ENCODE peak calls at places on chromosomes 4 and X, in nine cellular contexts. Q, C, D, K, M, A, W, V and J are unnamed samples.

GRCh38 chr4:120070191-120070590 is 3.5 kb upstream of the MAD2L1 start:
- DNase-seq in Q (no peak), C (no peak), D (no peak), K (no peak), M (peak), A (no peak), W (no peak), V (no peak), J (no peak)

GRCh38 chrX:37420179-37420578 is 71.0 kb downstream of the PRRG1 start:
- DNase-seq in Q (no peak), C (no peak), D (no peak), K (no peak), M (peak), A (no peak), W (no peak), V (no peak), J (no peak)

GRCh38 chrX:78024349-78025108 is 55.1 kb upstream of the PGAM4 start:
- DNase-seq in Q (peak), C (no peak), D (peak), K (peak), M (peak), A (peak), W (peak), V (peak), J (no peak)

GRCh38 chr4:917466-917865 is 14.7 kb downstream of the GAK start:
- DNase-seq in Q (no peak), C (no peak), D (no peak), K (no peak), M (no peak), A (no peak), W (no peak), V (no peak), J (no peak)

GRCh38 chrX:22699591-22700091 is 300.1 kb upstream of the DDX53 start:
- DNase-seq in Q (no peak), C (no peak), D (no peak), K (peak), M (peak), A (no peak), W (no peak), V (no peak), J (peak)

GRCh38 chr4:30385650-30386049 is 334.5 kb upstream of the PCDH7 start:
- DNase-seq in Q (no peak), C (no peak), D (no peak), K (no peak), M (no peak), A (no peak), W (no peak), V (no peak), J (no peak)

GRCh38 chr4:101818362-101818761 is 27.8 kb downstream of the BANK1 start:
- DNase-seq in Q (no peak), C (no peak), D (no peak), K (no peak), M (peak), A (no peak), W (no peak), V (no peak), J (no peak)

GRCh38 chrX:155068165-155068564 is 2.8 kb downstream of the CMC4 start:
- DNase-seq in Q (no peak), C (no peak), D (no peak), K (peak), M (peak), A (no peak), W (no peak), V (no peak), J (no peak)

GRCh38 chr4:22322996-22323395 is 192.9 kb downstream of the ADGRA3 start:
- DNase-seq in Q (no peak), C (no peak), D (no peak), K (no peak), M (no peak), A (no peak), W (no peak), V (no peak), J (no peak)

GRCh38 chr4:3640587-3640962 is 108.4 kb upstream of the LRPAP1 start:
- DNase-seq in Q (no peak), C (no peak), D (no peak), K (peak), M (peak), A (no peak), W (no peak), V (peak), J (no peak)

GRCh38 chrX:93585661-93586060 is 87.7 kb downstream of the NAP1L3 start:
- DNase-seq in Q (no peak), C (no peak), D (no peak), K (no peak), M (peak), A (no peak), W (no peak), V (no peak), J (no peak)

GRCh38 chrX:15838017-15838416 is 16.6 kb downstream of the AP1S2 start:
- DNase-seq in Q (no peak), C (no peak), D (no peak), K (no peak), M (no peak), A (no peak), W (peak), V (peak), J (no peak)

GRCh38 chr4:19399001-19399400 is 852.7 kb upstream of the SLIT2 start:
- DNase-seq in Q (no peak), C (no peak), D (no peak), K (no peak), M (peak), A (no peak), W (no peak), V (no peak), J (no peak)

GRCh38 chrX:1384738-1385250 is 7.1 kb downstream of the SLC25A6 start:
- DNase-seq in Q (no peak), C (no peak), D (no peak), K (no peak), M (no peak), A (no peak), W (no peak), V (peak), J (no peak)

GRCh38 chr4:23268072-23268771 is 575.5 kb downstream of the GBA3 start:
- DNase-seq in Q (no peak), C (no peak), D (no peak), K (no peak), M (no peak), A (no peak), W (no peak), V (peak), J (no peak)

GRCh38 chrX:9091253-9091652 is 57.3 kb upstream of the FAM9B start:
- DNase-seq in Q (no peak), C (no peak), D (no peak), K (no peak), M (no peak), A (no peak), W (no peak), V (no peak), J (no peak)

GRCh38 chr4:1872918-1873269 is 1.7 kb downstream of the NSD2 start:
- DNase-seq in Q (no peak), C (no peak), D (no peak), K (no peak), M (peak), A (no peak), W (no peak), V (no peak), J (no peak)

GRCh38 chr4:73608677-73609594 is 11.3 kb downstream of the RASSF6 start:
- DNase-seq in Q (no peak), C (no peak), D (no peak), K (no peak), M (peak), A (no peak), W (no peak), V (no peak), J (no peak)

GRCh38 chrX:115559672-115560071 is 1.3 kb upstream of the PLS3 start:
- DNase-seq in Q (no peak), C (no peak), D (no peak), K (no peak), M (no peak), A (no peak), W (no peak), V (no peak), J (no peak)

GRCh38 chr4:27129871-27130277 is 269.2 kb downstream of the STIM2 start:
- DNase-seq in Q (no peak), C (no peak), D (no peak), K (no peak), M (no peak), A (no peak), W (no peak), V (no peak), J (no peak)

GRCh38 chr4:66887061-66887460 is 658.2 kb downstream of the CENPC start:
- DNase-seq in Q (no peak), C (no peak), D (no peak), K (no peak), M (no peak), A (no peak), W (no peak), V (no peak), J (no peak)

GRCh38 chrX:97858592-97858991 is 974.9 kb downstream of the RPA4 start:
- DNase-seq in Q (no peak), C (no peak), D (no peak), K (no peak), M (no peak), A (no peak), W (no peak), V (no peak), J (no peak)

GRCh38 chr4:853416-853781 is 27.5 kb upstream of the CPLX1 start:
- DNase-seq in Q (no peak), C (no peak), D (no peak), K (no peak), M (no peak), A (no peak), W (no peak), V (no peak), J (no peak)

GRCh38 chrX:104113237-104113965 is 1.1 kb downstream of the ZCCHC18 start:
- DNase-seq in Q (peak), C (no peak), D (peak), K (peak), M (peak), A (peak), W (peak), V (peak), J (no peak)

GRCh38 chr4:126757219-126757618 is 875.5 kb upstream of the INTU start:
- DNase-seq in Q (no peak), C (no peak), D (no peak), K (no peak), M (no peak), A (no peak), W (no peak), V (no peak), J (no peak)

GRCh38 chr4:186727149-186727976 is 3.7 kb upstream of the FAT1 start:
- DNase-seq in Q (no peak), C (no peak), D (no peak), K (no peak), M (peak), A (no peak), W (peak), V (no peak), J (no peak)

GRCh38 chrX:8233091-8233490 is 62.0 kb upstream of the VCX2 start:
- DNase-seq in Q (no peak), C (no peak), D (no peak), K (no peak), M (no peak), A (no peak), W (no peak), V (no peak), J (no peak)

GRCh38 chrX:11382935-11383334 is 89.7 kb downstream of the AMELX start:
- DNase-seq in Q (no peak), C (no peak), D (no peak), K (no peak), M (no peak), A (no peak), W (no peak), V (no peak), J (no peak)
- H3K27ac ChIP-seq in Q (no peak), C (no peak), D (no peak), K (no peak), M (no peak), A (no peak), W (no peak), V (no peak), J (no peak)

GRCh38 chr4:48343531-48343930 is 2.2 kb downstream of the SLAIN2 start:
- DNase-seq in Q (no peak), C (no peak), D (no peak), K (no peak), M (peak), A (no peak), W (no peak), V (no peak), J (no peak)
- H3K4me3 ChIP-seq in Q (peak), C (no peak), D (no peak), K (no peak), M (peak), A (no peak), W (peak), V (peak), J (peak)

GRCh38 chr4:16227462-16227868 is 1.2 kb upstream of the TAPT1 start:
- DNase-seq in Q (peak), C (no peak), D (peak), K (peak), M (peak), A (peak), W (peak), V (peak), J (no peak)

GRCh38 chr4:16225681-16225995 is 633 bp downstream of the TAPT1 start:
- DNase-seq in Q (no peak), C (no peak), D (no peak), K (no peak), M (no peak), A (no peak), W (no peak), V (no peak), J (no peak)

GRCh38 chr4:16225139-16225538 is 1.1 kb downstream of the TAPT1 start:
- DNase-seq in Q (no peak), C (no peak), D (no peak), K (no peak), M (peak), A (no peak), W (no peak), V (peak), J (no peak)

GRCh38 chr4:16226816-16227461 is 668 bp upstream of the TAPT1 start:
- DNase-seq in Q (peak), C (no peak), D (peak), K (peak), M (peak), A (peak), W (peak), V (peak), J (no peak)

DNA sequence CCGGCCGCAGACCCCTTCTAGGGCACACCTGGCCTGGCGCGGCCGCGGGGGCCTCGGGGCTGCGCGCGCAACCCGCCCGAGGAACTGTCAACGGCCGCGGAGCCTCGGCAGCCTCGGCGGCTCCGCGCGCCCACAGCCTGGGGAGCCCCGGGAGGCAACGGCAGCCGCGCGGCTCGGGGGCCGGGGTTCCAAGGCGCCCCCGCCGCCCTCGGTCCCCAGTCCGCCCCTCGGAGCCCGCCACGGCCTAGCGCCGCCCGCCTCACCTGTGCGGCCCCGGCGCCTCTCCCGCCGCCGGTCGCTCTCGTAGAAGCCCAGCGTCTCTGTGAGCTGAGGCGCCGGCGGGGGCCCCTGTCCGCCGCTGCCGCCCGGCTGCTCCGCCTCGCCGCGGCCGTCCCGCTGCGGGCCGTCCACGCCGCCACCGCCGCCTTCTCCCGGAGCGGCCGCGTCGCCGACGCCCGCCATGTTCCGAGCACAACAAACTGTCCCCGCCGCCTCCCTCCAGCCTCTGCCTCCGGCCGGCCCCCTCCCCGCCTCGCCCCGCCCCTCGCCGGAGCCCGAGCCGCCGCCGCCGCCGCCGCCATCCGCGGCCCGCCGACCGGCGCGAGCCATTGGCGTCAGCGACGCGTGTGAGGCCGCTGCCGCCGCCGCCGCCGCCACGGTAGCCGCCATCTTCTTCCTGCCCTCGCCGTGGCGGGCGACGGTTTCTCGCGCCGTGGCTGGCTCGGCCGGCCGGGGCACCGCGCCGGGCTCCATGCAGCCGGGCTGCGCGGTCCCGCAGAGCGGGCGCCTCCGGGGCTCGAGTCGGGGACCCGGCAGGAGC is at the start of gene TAPT1:
- DNase-seq in Q (peak), C (no peak), D (peak), K (peak), M (peak), A (peak), W (peak), V (peak), J (no peak)
- H3K27ac ChIP-seq in Q (peak), C (peak), D (peak), K (peak), M (peak), A (peak), W (peak), V (peak), J (peak)

GRCh38 chr4:40309250-40309774 is 25.8 kb upstream of the CHRNA9 start:
- DNase-seq in Q (peak), C (no peak), D (peak), K (peak), M (peak), A (peak), W (peak), V (peak), J (no peak)
- H3K4me3 ChIP-seq in Q (no peak), C (no peak), D (no peak), K (no peak), M (peak), A (no peak), W (no peak), V (peak), J (peak)

GRCh38 chr4:86999244-86999643 is 64.4 kb downstream of the AFF1 start:
- DNase-seq in Q (no peak), C (no peak), D (no peak), K (no peak), M (no peak), A (no peak), W (no peak), V (no peak), J (no peak)
- H3K27ac ChIP-seq in Q (no peak), C (no peak), D (peak), K (no peak), M (no peak), A (no peak), W (no peak), V (no peak), J (peak)

GRCh38 chr4:48565362-48566083 is 75.5 kb downstream of the ZAR1 start:
- DNase-seq in Q (no peak), C (no peak), D (no peak), K (no peak), M (no peak), A (no peak), W (no peak), V (no peak), J (no peak)

GRCh38 chr4:48575964-48576363 is 85.9 kb downstream of the ZAR1 start:
- DNase-seq in Q (no peak), C (no peak), D (no peak), K (no peak), M (peak), A (no peak), W (no peak), V (no peak), J (no peak)

GRCh38 chr4:48571471-48571870 is 81.4 kb downstream of the ZAR1 start:
- DNase-seq in Q (no peak), C (no peak), D (no peak), K (no peak), M (no peak), A (no peak), W (no peak), V (no peak), J (no peak)

DNA sequence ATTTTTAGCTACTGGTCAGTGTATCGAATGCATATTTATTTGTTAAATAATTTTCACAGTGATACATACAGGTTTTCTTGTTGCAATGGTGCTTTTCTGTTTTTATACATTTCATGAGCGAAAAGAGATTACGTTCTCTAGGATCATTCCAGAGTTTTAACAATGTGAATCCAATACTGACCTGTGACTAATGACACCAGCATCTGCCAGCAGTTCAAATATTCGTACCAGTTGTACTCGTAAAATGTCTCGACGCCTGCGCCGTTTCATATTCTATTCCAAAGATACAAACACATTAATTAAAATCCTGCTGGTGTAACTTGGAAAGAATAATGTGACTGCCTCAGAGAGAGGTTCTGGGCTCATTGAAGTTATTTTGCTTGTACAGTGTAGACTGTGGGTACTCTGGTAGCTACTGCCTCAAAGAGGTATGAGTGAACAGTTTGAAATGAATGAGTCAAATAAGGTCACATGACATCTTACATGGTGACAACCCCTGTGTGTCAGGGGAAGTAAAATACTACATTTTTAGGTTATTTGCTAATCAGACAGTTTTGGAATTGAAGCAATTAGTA is 80.7 kb downstream of the ZAR1 start:
- DNase-seq in Q (no peak), C (no peak), D (no peak), K (no peak), M (peak), A (no peak), W (no peak), V (no peak), J (no peak)
- H3K4me3 ChIP-seq in Q (no peak), C (no peak), D (no peak), K (no peak), M (no peak), A (no peak), W (no peak), V (no peak), J (no peak)

GRCh38 chr4:56048621-56049427 is 100.1 kb downstream of the CEP135 start:
- DNase-seq in Q (peak), C (no peak), D (peak), K (peak), M (peak), A (no peak), W (peak), V (peak), J (no peak)
- H3K27ac ChIP-seq in Q (no peak), C (no peak), D (no peak), K (peak), M (no peak), A (no peak), W (peak), V (no peak), J (no peak)

DNA sequence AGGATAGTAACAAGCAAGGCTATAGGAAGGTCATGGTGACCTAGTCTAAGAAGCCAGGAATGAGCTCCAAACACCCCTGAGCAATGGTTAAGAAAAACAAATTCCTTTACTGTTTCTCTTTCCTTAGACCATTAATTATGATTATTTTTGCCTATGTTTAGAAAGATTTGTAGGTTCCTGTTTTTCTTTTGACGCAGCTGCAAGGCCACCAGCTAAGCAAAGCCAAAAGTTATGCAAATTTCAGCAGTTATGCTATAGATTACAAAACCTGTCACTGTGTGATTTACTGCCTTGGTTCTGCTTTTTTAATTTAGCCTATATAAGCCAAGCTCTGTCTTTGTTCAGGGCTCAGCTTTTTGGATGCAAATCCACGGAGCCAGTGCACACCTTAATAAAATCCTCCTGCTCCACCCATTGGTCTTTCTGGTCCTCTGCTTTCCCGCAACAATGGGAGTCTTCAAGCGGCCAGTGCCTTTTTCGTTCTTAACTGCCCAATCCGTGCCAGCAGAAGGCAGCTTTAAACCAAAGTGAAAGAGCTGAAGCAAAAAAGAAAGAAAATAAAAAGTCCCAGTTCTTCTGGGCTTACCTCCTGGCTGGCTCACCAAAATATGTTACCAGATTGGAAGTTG is 1.4 kb upstream of the CEP135 start:
- DNase-seq in Q (no peak), C (no peak), D (no peak), K (no peak), M (peak), A (no peak), W (no peak), V (peak), J (peak)
- H3K4me3 ChIP-seq in Q (peak), C (no peak), D (no peak), K (peak), M (peak), A (peak), W (no peak), V (peak), J (peak)

GRCh38 chr4:41524446-41524845 is 13.5 kb upstream of the LIMCH1 start:
- DNase-seq in Q (no peak), C (no peak), D (no peak), K (no peak), M (no peak), A (no peak), W (no peak), V (no peak), J (no peak)
- H3K27ac ChIP-seq in Q (no peak), C (no peak), D (no peak), K (no peak), M (no peak), A (peak), W (no peak), V (no peak), J (no peak)